ENCODE peak calls at places on chromosomes 2 and 18, in four cellular contexts. One of them, this sample, is unnamed.

GRCh38 chr18:48946329-48946835 is 4.4 kb downstream of the SMAD7 start:
- DNase-seq in psoas muscle: no peak
- DNase-seq in fibroblast of the aortic adventitia: peak
- DNase-seq in astrocyte of the spinal cord: peak
- DNase-seq in this sample: no peak

GRCh38 chr18:58578835-58579560 is 49.9 kb downstream of the ALPK2 start:
- DNase-seq in psoas muscle: no peak
- DNase-seq in fibroblast of the aortic adventitia: peak
- DNase-seq in astrocyte of the spinal cord: peak
- DNase-seq in this sample: peak

GRCh38 chr2:150142561-150142960 is 344.9 kb downstream of the RND3 start:
- DNase-seq in astrocyte of the spinal cord: peak
- DNase-seq in fibroblast of the aortic adventitia: peak
- DNase-seq in psoas muscle: no peak
- DNase-seq in this sample: peak

GRCh38 chr2:18819566-18819965 is 230.2 kb upstream of the NT5C1B start:
- DNase-seq in fibroblast of the aortic adventitia: no peak
- DNase-seq in astrocyte of the spinal cord: no peak
- DNase-seq in psoas muscle: no peak
- DNase-seq in this sample: no peak

GRCh38 chr18:63346031-63346430 is 21.0 kb downstream of the KDSR start:
- DNase-seq in psoas muscle: no peak
- DNase-seq in astrocyte of the spinal cord: no peak
- DNase-seq in fibroblast of the aortic adventitia: no peak
- DNase-seq in this sample: peak

GRCh38 chr2:9627310-9627709 is 3.5 kb downstream of the YWHAQ start:
- DNase-seq in astrocyte of the spinal cord: no peak
- DNase-seq in fibroblast of the aortic adventitia: peak
- DNase-seq in psoas muscle: no peak
- DNase-seq in this sample: no peak

GRCh38 chr2:53202063-53202462 is 565.5 kb upstream of the CHAC2 start:
- DNase-seq in astrocyte of the spinal cord: peak
- DNase-seq in fibroblast of the aortic adventitia: peak
- DNase-seq in psoas muscle: no peak
- DNase-seq in this sample: peak

GRCh38 chr2:57549642-57550102 is 496.9 kb upstream of the VRK2 start:
- DNase-seq in fibroblast of the aortic adventitia: no peak
- DNase-seq in astrocyte of the spinal cord: no peak
- DNase-seq in psoas muscle: no peak
- DNase-seq in this sample: no peak

GRCh38 chr2:65432227-65433190 is at the start of gene SPRED2:
- DNase-seq in fibroblast of the aortic adventitia: peak
- DNase-seq in astrocyte of the spinal cord: peak
- DNase-seq in psoas muscle: peak
- DNase-seq in this sample: peak

GRCh38 chr2:44579837-44580230 is 218.1 kb downstream of the CAMKMT start:
- DNase-seq in psoas muscle: no peak
- DNase-seq in fibroblast of the aortic adventitia: no peak
- DNase-seq in astrocyte of the spinal cord: no peak
- DNase-seq in this sample: no peak

GRCh38 chr2:235956281-235956970 is 211.8 kb downstream of the GBX2 start:
- DNase-seq in psoas muscle: no peak
- DNase-seq in fibroblast of the aortic adventitia: no peak
- DNase-seq in astrocyte of the spinal cord: no peak
- DNase-seq in this sample: no peak

GRCh38 chr2:112204411-112204810 is 50.4 kb downstream of the ZC3H8 start:
- DNase-seq in psoas muscle: no peak
- DNase-seq in fibroblast of the aortic adventitia: peak
- DNase-seq in astrocyte of the spinal cord: peak
- DNase-seq in this sample: peak

GRCh38 chr2:120902532-120903088 is 166.9 kb downstream of the GLI2 start:
- DNase-seq in psoas muscle: no peak
- DNase-seq in fibroblast of the aortic adventitia: no peak
- DNase-seq in astrocyte of the spinal cord: no peak
- DNase-seq in this sample: no peak

GRCh38 chr2:55926246-55926645 is 2.7 kb upstream of the EFEMP1 start:
- DNase-seq in astrocyte of the spinal cord: no peak
- DNase-seq in fibroblast of the aortic adventitia: no peak
- DNase-seq in psoas muscle: no peak
- DNase-seq in this sample: no peak

GRCh38 chr2:182818541-182819308 is 47.7 kb downstream of the FRZB start:
- DNase-seq in psoas muscle: no peak
- DNase-seq in astrocyte of the spinal cord: no peak
- DNase-seq in fibroblast of the aortic adventitia: no peak
- DNase-seq in this sample: no peak

GRCh38 chr18:72868666-72869661 is 1.2 kb upstream of the NETO1 start:
- DNase-seq in psoas muscle: no peak
- DNase-seq in fibroblast of the aortic adventitia: no peak
- DNase-seq in astrocyte of the spinal cord: peak
- DNase-seq in this sample: no peak

GRCh38 chr2:165369131-165369935 is 100.2 kb upstream of the CSRNP3 start:
- DNase-seq in astrocyte of the spinal cord: no peak
- DNase-seq in fibroblast of the aortic adventitia: peak
- DNase-seq in psoas muscle: no peak
- DNase-seq in this sample: no peak

GRCh38 chr2:15223887-15224286 is 337.2 kb downstream of the NBAS start:
- DNase-seq in psoas muscle: no peak
- DNase-seq in astrocyte of the spinal cord: peak
- DNase-seq in fibroblast of the aortic adventitia: peak
- DNase-seq in this sample: peak

GRCh38 chr18:51149605-51150429 is 47.7 kb downstream of the MEX3C start:
- DNase-seq in fibroblast of the aortic adventitia: peak
- DNase-seq in astrocyte of the spinal cord: peak
- DNase-seq in psoas muscle: no peak
- DNase-seq in this sample: peak

GRCh38 chr2:201661366-201661765 is 18.1 kb upstream of the TMEM237 start:
- DNase-seq in psoas muscle: no peak
- DNase-seq in fibroblast of the aortic adventitia: no peak
- DNase-seq in astrocyte of the spinal cord: no peak
- DNase-seq in this sample: peak

GRCh38 chr18:23033079-23033478 is 100.0 kb downstream of the RBBP8 start:
- DNase-seq in astrocyte of the spinal cord: no peak
- DNase-seq in psoas muscle: no peak
- DNase-seq in fibroblast of the aortic adventitia: no peak
- DNase-seq in this sample: no peak

GRCh38 chr2:66555511-66556324 is 120.8 kb downstream of the MEIS1 start:
- DNase-seq in astrocyte of the spinal cord: no peak
- DNase-seq in psoas muscle: no peak
- DNase-seq in fibroblast of the aortic adventitia: peak
- DNase-seq in this sample: peak

GRCh38 chr2:165203689-165204559 is at the start of gene SCN3A:
- DNase-seq in fibroblast of the aortic adventitia: peak
- DNase-seq in astrocyte of the spinal cord: peak
- DNase-seq in psoas muscle: no peak
- DNase-seq in this sample: peak

GRCh38 chr2:122703676-122704075 is 948.2 kb downstream of the TSN start:
- DNase-seq in psoas muscle: no peak
- DNase-seq in fibroblast of the aortic adventitia: no peak
- DNase-seq in astrocyte of the spinal cord: no peak
- DNase-seq in this sample: no peak

GRCh38 chr2:193409951-193410350 is 1215.2 kb upstream of the TMEFF2 start:
- DNase-seq in astrocyte of the spinal cord: no peak
- DNase-seq in fibroblast of the aortic adventitia: peak
- DNase-seq in psoas muscle: no peak
- DNase-seq in this sample: no peak

GRCh38 chr2:161228511-161229240 is 68.4 kb downstream of the TANK start:
- DNase-seq in fibroblast of the aortic adventitia: no peak
- DNase-seq in astrocyte of the spinal cord: no peak
- DNase-seq in psoas muscle: no peak
- DNase-seq in this sample: peak

GRCh38 chr2:72157871-72158771 is 10.5 kb upstream of the CYP26B1 start:
- DNase-seq in fibroblast of the aortic adventitia: no peak
- DNase-seq in astrocyte of the spinal cord: no peak
- DNase-seq in psoas muscle: no peak
- DNase-seq in this sample: no peak

GRCh38 chr2:136844546-136844945 is 79.2 kb downstream of the THSD7B start:
- DNase-seq in fibroblast of the aortic adventitia: no peak
- DNase-seq in psoas muscle: no peak
- DNase-seq in astrocyte of the spinal cord: no peak
- DNase-seq in this sample: no peak

GRCh38 chr2:161625996-161626395 is 1.8 kb downstream of the SLC4A10 start:
- DNase-seq in fibroblast of the aortic adventitia: no peak
- DNase-seq in psoas muscle: no peak
- DNase-seq in astrocyte of the spinal cord: no peak
- DNase-seq in this sample: no peak

GRCh38 chr18:6963452-6964097 is 154.0 kb downstream of the LAMA1 start:
- DNase-seq in astrocyte of the spinal cord: no peak
- DNase-seq in psoas muscle: no peak
- DNase-seq in fibroblast of the aortic adventitia: no peak
- DNase-seq in this sample: no peak

GRCh38 chr2:176038694-176039093 is 36.6 kb upstream of the LNPK start:
- DNase-seq in psoas muscle: no peak
- DNase-seq in fibroblast of the aortic adventitia: no peak
- DNase-seq in astrocyte of the spinal cord: no peak
- DNase-seq in this sample: no peak

DNA sequence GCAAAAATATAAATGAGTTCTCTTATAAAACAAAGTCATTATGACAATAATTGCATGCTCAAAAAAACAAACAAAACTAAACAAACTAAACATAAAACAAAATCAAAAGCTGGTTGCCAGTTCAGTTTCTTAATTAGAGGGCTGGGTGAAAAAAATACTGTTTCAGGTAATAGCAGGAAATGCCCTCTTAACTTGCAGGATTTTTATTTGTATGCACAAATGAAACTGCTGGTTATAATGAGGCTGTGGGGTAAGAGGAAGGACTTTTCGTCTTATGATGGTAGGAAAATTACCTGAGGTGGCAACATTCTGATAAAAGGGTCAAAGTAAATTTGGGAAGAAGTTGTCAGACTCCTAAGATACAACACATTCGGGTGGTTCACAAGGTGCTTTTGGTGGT is 21.5 kb upstream of the CDKL4 start:
- DNase-seq in astrocyte of the spinal cord: no peak
- DNase-seq in psoas muscle: no peak
- DNase-seq in fibroblast of the aortic adventitia: no peak
- DNase-seq in this sample: no peak
- H3K4me3 ChIP-seq in astrocyte of the spinal cord: no peak
- H3K4me3 ChIP-seq in psoas muscle: no peak
- H3K4me3 ChIP-seq in fibroblast of the aortic adventitia: no peak
- H3K4me3 ChIP-seq in this sample: no peak

DNA sequence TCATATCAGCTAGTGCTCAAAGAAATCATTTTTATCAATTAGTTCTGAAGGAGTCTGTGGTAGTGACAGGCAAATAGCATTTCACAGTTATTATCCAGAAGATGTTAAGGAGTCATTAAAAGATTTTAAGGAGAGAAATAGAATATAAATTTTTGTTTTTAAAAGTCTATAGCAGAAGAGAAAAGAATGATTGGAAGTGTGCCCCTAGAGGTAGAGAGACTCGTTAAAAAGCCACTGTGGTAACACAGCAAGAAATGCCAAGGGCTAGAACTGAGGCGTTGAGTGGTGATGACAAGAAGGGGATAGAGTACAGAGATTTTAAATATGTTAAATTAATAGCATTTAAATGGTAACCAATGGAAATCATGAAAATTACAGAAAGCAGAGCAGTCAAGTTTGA is 78.3 kb downstream of the VWC2L start:
- DNase-seq in fibroblast of the aortic adventitia: no peak
- DNase-seq in astrocyte of the spinal cord: no peak
- DNase-seq in psoas muscle: no peak
- DNase-seq in this sample: no peak
- TF ChIP-seq CTCF in fibroblast of the aortic adventitia: no peak
- TF ChIP-seq CTCF in astrocyte of the spinal cord: no peak
- TF ChIP-seq CTCF in psoas muscle: no peak
- TF ChIP-seq CTCF in this sample: no peak

DNA sequence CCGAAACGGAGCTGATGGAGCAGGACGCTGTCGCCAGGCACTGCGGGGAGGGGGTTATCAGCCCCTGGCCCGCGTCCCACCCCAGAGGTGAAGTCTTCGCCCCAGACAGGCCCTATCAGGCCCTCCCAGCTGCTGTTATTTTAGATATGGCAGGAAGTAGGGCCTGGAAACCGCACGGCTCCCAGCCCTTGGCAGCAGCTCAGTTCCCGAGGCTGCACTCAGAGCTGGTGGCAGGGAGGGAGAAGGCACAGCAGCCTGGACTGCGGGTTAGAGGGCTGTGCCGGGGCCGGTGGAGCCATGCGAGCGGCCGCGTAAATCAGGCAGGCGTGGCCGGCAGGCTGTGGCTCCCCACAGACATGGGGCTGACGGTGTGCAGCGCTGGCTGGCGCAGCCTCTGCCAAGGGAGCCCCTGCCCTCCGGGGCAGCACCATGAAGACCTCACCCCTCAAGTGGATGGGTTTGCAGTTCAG is 111.4 kb downstream of the NFATC1 start:
- DNase-seq in psoas muscle: peak
- DNase-seq in astrocyte of the spinal cord: peak
- DNase-seq in fibroblast of the aortic adventitia: peak
- DNase-seq in this sample: peak
- H3K4me3 ChIP-seq in psoas muscle: peak
- H3K4me3 ChIP-seq in astrocyte of the spinal cord: no peak
- H3K4me3 ChIP-seq in fibroblast of the aortic adventitia: peak
- H3K4me3 ChIP-seq in this sample: peak

GRCh38 chr2:70643715-70644114 is 90.1 kb upstream of the TGFA start:
- DNase-seq in psoas muscle: no peak
- DNase-seq in astrocyte of the spinal cord: no peak
- DNase-seq in fibroblast of the aortic adventitia: no peak
- DNase-seq in this sample: peak

GRCh38 chr2:70647873-70648481 is 94.4 kb upstream of the TGFA start:
- DNase-seq in astrocyte of the spinal cord: peak
- DNase-seq in fibroblast of the aortic adventitia: peak
- DNase-seq in psoas muscle: peak
- DNase-seq in this sample: peak

GRCh38 chr2:70646429-70646828 is 92.8 kb upstream of the TGFA start:
- DNase-seq in psoas muscle: no peak
- DNase-seq in fibroblast of the aortic adventitia: no peak
- DNase-seq in astrocyte of the spinal cord: no peak
- DNase-seq in this sample: no peak

GRCh38 chr2:70641263-70641784 is 87.7 kb upstream of the TGFA start:
- DNase-seq in fibroblast of the aortic adventitia: no peak
- DNase-seq in psoas muscle: no peak
- DNase-seq in astrocyte of the spinal cord: peak
- DNase-seq in this sample: no peak

GRCh38 chr2:70645733-70646420 is 92.3 kb upstream of the TGFA start:
- DNase-seq in fibroblast of the aortic adventitia: no peak
- DNase-seq in astrocyte of the spinal cord: no peak
- DNase-seq in psoas muscle: no peak
- DNase-seq in this sample: no peak
- TF ChIP-seq CTCF in fibroblast of the aortic adventitia: peak
- TF ChIP-seq CTCF in astrocyte of the spinal cord: no peak
- TF ChIP-seq CTCF in psoas muscle: no peak
- TF ChIP-seq CTCF in this sample: no peak

GRCh38 chr2:54641988-54642387 is 81.5 kb upstream of the EML6 start:
- DNase-seq in astrocyte of the spinal cord: no peak
- DNase-seq in psoas muscle: no peak
- DNase-seq in fibroblast of the aortic adventitia: no peak
- DNase-seq in this sample: no peak

GRCh38 chr2:54638774-54639187 is 84.7 kb upstream of the EML6 start:
- DNase-seq in fibroblast of the aortic adventitia: peak
- DNase-seq in psoas muscle: no peak
- DNase-seq in astrocyte of the spinal cord: no peak
- DNase-seq in this sample: peak

GRCh38 chr2:54642684-54643430 is 80.6 kb upstream of the EML6 start:
- DNase-seq in psoas muscle: no peak
- DNase-seq in astrocyte of the spinal cord: no peak
- DNase-seq in fibroblast of the aortic adventitia: no peak
- DNase-seq in this sample: no peak

GRCh38 chr2:54639609-54640008 is 83.9 kb upstream of the EML6 start:
- DNase-seq in psoas muscle: no peak
- DNase-seq in astrocyte of the spinal cord: peak
- DNase-seq in fibroblast of the aortic adventitia: peak
- DNase-seq in this sample: peak

GRCh38 chr2:54640834-54641540 is 82.5 kb upstream of the EML6 start:
- DNase-seq in fibroblast of the aortic adventitia: peak
- DNase-seq in astrocyte of the spinal cord: no peak
- DNase-seq in psoas muscle: no peak
- DNase-seq in this sample: no peak
- H3K4me3 ChIP-seq in fibroblast of the aortic adventitia: no peak
- H3K4me3 ChIP-seq in astrocyte of the spinal cord: no peak
- H3K4me3 ChIP-seq in psoas muscle: no peak
- H3K4me3 ChIP-seq in this sample: no peak

This sample was measured in cardiac fibroblast.